ENCODE peak calls at places on chromosome 13, in eight cellular contexts. N is cardiac muscle cell, J is thoracic aorta, U is adipocyte, A is endodermal cell, R is mucosa of descending colon, L is pancreas, O is uterus. T is an unnamed sample.

GRCh38 chr13:48410199-48410598 is 2.7 kb downstream of the LPAR6 start:
- DNase-seq in N (no peak), J (no peak), U (no peak), A (no peak), R (no peak), L (no peak), O (no peak), T (no peak)

GRCh38 chr13:40624338-40624737 is 42.1 kb downstream of the FOXO1 start:
- DNase-seq in N (no peak), J (no peak), U (no peak), A (no peak), R (no peak), L (no peak), O (no peak), T (no peak)

GRCh38 chr13:36190771-36191170 is 23.6 kb downstream of the SOHLH2 start:
- DNase-seq in N (no peak), J (no peak), U (no peak), A (no peak), R (no peak), L (no peak), O (no peak), T (no peak)

GRCh38 chr13:88592105-88592504 is 920.9 kb downstream of the SLITRK5 start:
- DNase-seq in N (no peak), J (no peak), U (no peak), A (no peak), R (no peak), L (no peak), O (no peak), T (no peak)

GRCh38 chr13:86976521-86977324 is 694.4 kb upstream of the SLITRK5 start:
- DNase-seq in N (no peak), J (no peak), U (no peak), A (no peak), R (no peak), L (no peak), O (no peak), T (no peak)

GRCh38 chr13:19650742-19651141 is 17.3 kb downstream of the MPHOSPH8 start:
- DNase-seq in N (no peak), J (no peak), U (no peak), A (no peak), R (no peak), L (no peak), O (no peak), T (no peak)

GRCh38 chr13:48975101-48975925 is at the start of gene FNDC3A:
- DNase-seq in N (peak; percentile 88), J (no peak), U (peak; percentile 94), A (peak; percentile 89), R (peak; percentile 85), L (peak; percentile 80), O (peak; percentile 49), T (peak; percentile 96)

GRCh38 chr13:32150794-32151193 is 119.2 kb downstream of the FRY start:
- DNase-seq in N (no peak), J (no peak), U (peak; percentile 59), A (no peak), R (peak; percentile 44), L (peak; percentile 35), O (peak; percentile 72), T (no peak)

GRCh38 chr13:38880397-38880796 is 110.2 kb downstream of the STOML3 start:
- DNase-seq in N (no peak), J (no peak), U (no peak), A (no peak), R (no peak), L (no peak), O (no peak), T (no peak)

GRCh38 chr13:21518617-21519144 is 59.6 kb upstream of the ZDHHC20 start:
- DNase-seq in N (no peak), J (no peak), U (no peak), A (no peak), R (no peak), L (no peak), O (no peak), T (no peak)

GRCh38 chr13:43805071-43805468 is 18.3 kb upstream of the ENOX1 start:
- DNase-seq in N (no peak), J (no peak), U (peak; percentile 71), A (peak; percentile 52), R (no peak), L (no peak), O (peak; percentile 21), T (no peak)

GRCh38 chr13:48502601-48503319 is 30.1 kb downstream of the RCBTB2 start:
- DNase-seq in N (no peak), J (no peak), U (no peak), A (no peak), R (no peak), L (no peak), O (no peak), T (no peak)

GRCh38 chr13:85806553-85807175 is 7.4 kb upstream of the SLITRK6 start:
- DNase-seq in N (peak; percentile 72), J (no peak), U (peak; percentile 85), A (no peak), R (no peak), L (no peak), O (no peak), T (no peak)

GRCh38 chr13:89457977-89458376 is 1786.8 kb downstream of the SLITRK5 start:
- DNase-seq in N (peak; percentile 6), J (no peak), U (no peak), A (no peak), R (no peak), L (no peak), O (no peak), T (no peak)

GRCh38 chr13:53408847-53409568 is 380.4 kb downstream of the OLFM4 start:
- DNase-seq in N (no peak), J (no peak), U (no peak), A (no peak), R (peak; percentile 10), L (no peak), O (no peak), T (no peak)

GRCh38 chr13:53411443-53411842 is 382.8 kb downstream of the OLFM4 start:
- DNase-seq in N (no peak), J (no peak), U (no peak), A (no peak), R (no peak), L (no peak), O (no peak), T (no peak)

GRCh38 chr13:53405616-53406015 is 377.0 kb downstream of the OLFM4 start:
- DNase-seq in N (peak; percentile 56), J (no peak), U (no peak), A (peak; percentile 88), R (no peak), L (no peak), O (no peak), T (no peak)

DNA sequence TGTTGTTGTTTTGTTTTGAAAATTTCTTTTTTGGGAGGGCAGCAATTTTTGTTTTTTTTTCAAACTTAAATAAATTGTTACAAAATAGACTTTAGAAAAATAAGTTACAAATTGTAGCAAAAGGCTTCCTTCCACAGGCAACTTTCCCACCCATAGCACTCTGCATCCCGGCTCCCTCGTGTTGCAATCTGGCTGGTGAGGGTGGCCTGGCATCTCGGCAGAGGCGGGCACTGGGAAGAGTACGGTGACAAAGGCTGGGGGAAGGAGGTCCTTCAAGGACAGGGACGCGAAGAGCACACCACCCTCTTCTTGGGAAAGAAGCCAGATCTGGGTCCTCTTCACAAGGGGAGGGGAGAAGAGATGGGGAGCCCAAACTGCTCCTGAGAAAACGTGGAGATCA is 379.7 kb downstream of the OLFM4 start:
- DNase-seq in N (no peak), J (no peak), U (no peak), A (no peak), R (no peak), L (no peak), O (no peak), T (no peak)
- H3K4me3 ChIP-seq in N (no peak overlapping the region), J (no peak overlapping the region), U (no peak overlapping the region), A (no peak overlapping the region), R (no peak overlapping the region), L (no peak overlapping the region), O (no peak overlapping the region), T (no peak overlapping the region)

DNA sequence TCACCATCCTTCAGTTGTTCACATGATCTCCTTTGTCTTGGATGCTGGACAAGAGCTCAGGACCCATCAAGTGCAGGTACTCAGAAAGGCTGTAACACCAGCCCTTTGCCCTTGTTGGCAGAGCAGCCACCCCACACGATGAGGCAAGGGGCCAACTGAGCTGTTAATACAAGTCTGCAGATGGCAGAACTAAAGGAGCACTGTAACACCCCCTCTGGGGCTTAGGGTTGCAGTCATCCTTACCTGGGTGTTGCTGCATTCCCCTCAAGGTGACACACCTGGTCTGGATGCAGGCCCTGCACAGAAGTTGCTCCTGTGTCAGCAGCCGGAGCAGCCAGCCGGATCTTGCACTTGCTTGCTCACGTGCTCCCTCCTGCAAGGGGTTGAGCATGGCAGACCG is 52.0 kb downstream of the STARD13 start:
- DNase-seq in N (no peak), J (no peak), U (no peak), A (no peak), R (no peak), L (peak; percentile 44), O (no peak), T (no peak)
- H3K4me1 ChIP-seq in N (peaks cover 41% of the 10 kb centered on the region), J (peaks cover 13% of the 10 kb centered on the region), U (peaks cover 67% of the 10 kb centered on the region), A (peaks cover 3% of the 10 kb centered on the region), R (peaks cover 5% of the 10 kb centered on the region), L (no peaks in the 10 kb centered on the region), O (no peaks in the 10 kb centered on the region), T (peaks cover 15% of the 10 kb centered on the region)

DNA sequence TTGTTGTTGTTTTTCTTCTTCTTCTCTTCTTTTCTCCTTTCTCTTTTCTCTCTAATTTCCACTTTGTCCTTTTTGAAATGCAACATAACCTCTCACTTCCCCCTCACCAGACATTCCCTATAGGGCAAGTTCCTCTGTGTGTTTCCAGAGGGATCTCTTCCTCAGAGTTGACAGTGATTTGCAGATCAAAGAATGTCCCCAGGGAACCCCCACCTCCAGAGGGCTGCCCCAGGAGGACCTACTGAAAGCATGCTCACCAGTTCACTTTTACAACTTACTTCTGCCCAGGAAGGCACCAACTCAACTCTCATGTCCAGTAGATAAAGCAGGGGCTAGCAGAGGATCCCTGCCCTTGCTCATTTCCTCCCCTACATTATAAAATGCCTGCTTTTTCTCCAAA is 1648.0 kb downstream of the PCDH9 start:
- DNase-seq in N (no peak), J (no peak), U (no peak), A (peak; percentile 58), R (no peak), L (no peak), O (no peak), T (no peak)
- H3K4me3 ChIP-seq in N (no peak overlapping the region), J (no peak overlapping the region), U (no peak overlapping the region), A (no peak overlapping the region), R (no peak overlapping the region), L (no peak overlapping the region), O (no peak overlapping the region), T (no peak overlapping the region)

DNA sequence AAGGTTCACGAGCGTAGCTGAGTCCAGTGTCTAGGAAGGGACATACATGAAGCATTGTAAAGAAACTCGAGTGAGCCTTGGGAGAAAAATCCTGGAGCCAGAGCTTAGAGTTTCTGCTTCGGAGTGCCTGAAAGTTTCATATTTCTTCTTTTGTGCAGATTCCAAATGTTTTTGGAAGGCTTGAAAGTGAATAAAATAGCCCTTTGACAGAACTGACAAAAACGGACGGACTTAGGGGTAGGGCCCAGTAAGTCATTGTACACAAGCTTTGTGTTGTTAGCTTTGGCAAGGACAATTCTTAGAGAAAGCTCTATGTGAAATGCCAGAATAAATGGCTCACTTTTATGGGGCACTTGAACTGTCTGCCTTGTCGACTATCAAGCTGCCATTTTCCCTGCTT is 2.7 kb downstream of the RNF113B start:
- DNase-seq in N (no peak), J (no peak), U (peak; percentile 20), A (no peak), R (no peak), L (no peak), O (no peak), T (no peak)
- H3K4me1 ChIP-seq in N (peaks cover 29% of the 10 kb centered on the region), J (peaks cover 12% of the 10 kb centered on the region), U (peaks cover 42% of the 10 kb centered on the region), A (peaks cover 34% of the 10 kb centered on the region), R (peaks cover 5% of the 10 kb centered on the region), L (peaks cover 20% of the 10 kb centered on the region), O (peaks cover 25% of the 10 kb centered on the region), T (peaks cover 15% of the 10 kb centered on the region)

T was measured in spleen.